ENCODE peak calls at places on chromosomes 4 and X, in nine cellular contexts. One of them, this sample, is unnamed.

GRCh38 chr4:84481879-84482245 is 17.2 kb downstream of the NKX6-1 start:
- DNase-seq in spleen: no peak
- DNase-seq in prostate gland: no peak
- DNase-seq in HepG2: no peak
- DNase-seq in HCT116: no peak
- DNase-seq in H1: peak
- DNase-seq in sigmoid colon: no peak
- DNase-seq in breast epithelium: no peak
- DNase-seq in stomach: no peak
- DNase-seq in this sample: no peak

GRCh38 chrX:69506617-69507499 is 2.7 kb downstream of the NALF2 start:
- DNase-seq in spleen: no peak
- DNase-seq in prostate gland: no peak
- DNase-seq in HepG2: no peak
- DNase-seq in HCT116: no peak
- DNase-seq in H1: no peak
- DNase-seq in sigmoid colon: no peak
- DNase-seq in breast epithelium: no peak
- DNase-seq in stomach: no peak
- DNase-seq in this sample: no peak

GRCh38 chrX:110448459-110448858 is 89.8 kb downstream of the RTL9 start:
- DNase-seq in spleen: no peak
- DNase-seq in prostate gland: no peak
- DNase-seq in HepG2: no peak
- DNase-seq in HCT116: no peak
- DNase-seq in H1: no peak
- DNase-seq in sigmoid colon: no peak
- DNase-seq in breast epithelium: no peak
- DNase-seq in stomach: no peak
- DNase-seq in this sample: no peak

GRCh38 chr4:1192493-1193205 is 20.3 kb upstream of the SPON2 start:
- DNase-seq in spleen: peak
- DNase-seq in prostate gland: peak
- DNase-seq in HepG2: no peak
- DNase-seq in HCT116: no peak
- DNase-seq in H1: no peak
- DNase-seq in sigmoid colon: peak
- DNase-seq in breast epithelium: peak
- DNase-seq in stomach: peak
- DNase-seq in this sample: peak

GRCh38 chr4:177079327-177079726 is 230.3 kb upstream of the NEIL3 start:
- DNase-seq in spleen: no peak
- DNase-seq in prostate gland: no peak
- DNase-seq in HepG2: no peak
- DNase-seq in HCT116: no peak
- DNase-seq in H1: no peak
- DNase-seq in sigmoid colon: no peak
- DNase-seq in breast epithelium: no peak
- DNase-seq in stomach: no peak
- DNase-seq in this sample: no peak

GRCh38 chrX:115679460-115679859 is 118.5 kb downstream of the PLS3 start:
- DNase-seq in spleen: no peak
- DNase-seq in prostate gland: no peak
- DNase-seq in HepG2: peak
- DNase-seq in HCT116: peak
- DNase-seq in H1: no peak
- DNase-seq in sigmoid colon: no peak
- DNase-seq in breast epithelium: no peak
- DNase-seq in stomach: no peak
- DNase-seq in this sample: no peak

GRCh38 chr4:99648321-99648720 is 9.3 kb downstream of the C4orf54 start:
- DNase-seq in spleen: no peak
- DNase-seq in prostate gland: no peak
- DNase-seq in HepG2: no peak
- DNase-seq in HCT116: no peak
- DNase-seq in H1: no peak
- DNase-seq in sigmoid colon: no peak
- DNase-seq in breast epithelium: no peak
- DNase-seq in stomach: no peak
- DNase-seq in this sample: no peak

GRCh38 chrX:140141444-140142029 is 176.2 kb upstream of the CXorf66 start:
- DNase-seq in spleen: no peak
- DNase-seq in prostate gland: peak
- DNase-seq in HepG2: peak
- DNase-seq in HCT116: peak
- DNase-seq in H1: peak
- DNase-seq in sigmoid colon: no peak
- DNase-seq in breast epithelium: no peak
- DNase-seq in stomach: peak
- DNase-seq in this sample: no peak

GRCh38 chrX:53280703-53281320 is 572 bp downstream of the IQSEC2 start:
- DNase-seq in spleen: no peak
- DNase-seq in prostate gland: no peak
- DNase-seq in HepG2: no peak
- DNase-seq in HCT116: no peak
- DNase-seq in H1: no peak
- DNase-seq in sigmoid colon: peak
- DNase-seq in breast epithelium: no peak
- DNase-seq in stomach: no peak
- DNase-seq in this sample: no peak

GRCh38 chr4:74376888-74377483 is 12.0 kb downstream of the EREG start:
- DNase-seq in spleen: no peak
- DNase-seq in prostate gland: no peak
- DNase-seq in HepG2: peak
- DNase-seq in HCT116: no peak
- DNase-seq in H1: no peak
- DNase-seq in sigmoid colon: no peak
- DNase-seq in breast epithelium: no peak
- DNase-seq in stomach: no peak
- DNase-seq in this sample: no peak

GRCh38 chrX:24487576-24487975 is 22.5 kb downstream of the PDK3 start:
- DNase-seq in spleen: no peak
- DNase-seq in prostate gland: no peak
- DNase-seq in HepG2: no peak
- DNase-seq in HCT116: no peak
- DNase-seq in H1: no peak
- DNase-seq in sigmoid colon: no peak
- DNase-seq in breast epithelium: no peak
- DNase-seq in stomach: no peak
- DNase-seq in this sample: no peak

GRCh38 chr4:1969928-1970723 is 38.6 kb downstream of the NELFA start:
- DNase-seq in spleen: peak
- DNase-seq in prostate gland: no peak
- DNase-seq in HepG2: no peak
- DNase-seq in HCT116: no peak
- DNase-seq in H1: no peak
- DNase-seq in sigmoid colon: peak
- DNase-seq in breast epithelium: no peak
- DNase-seq in stomach: no peak
- DNase-seq in this sample: no peak

GRCh38 chr4:164948943-164949342 is 28.5 kb downstream of the TRIM61 start:
- DNase-seq in spleen: no peak
- DNase-seq in prostate gland: no peak
- DNase-seq in HepG2: no peak
- DNase-seq in HCT116: no peak
- DNase-seq in H1: no peak
- DNase-seq in sigmoid colon: no peak
- DNase-seq in breast epithelium: no peak
- DNase-seq in stomach: no peak
- DNase-seq in this sample: no peak

GRCh38 chrX:153993978-153994377 is 21.4 kb downstream of the TMEM187 start:
- DNase-seq in spleen: no peak
- DNase-seq in prostate gland: no peak
- DNase-seq in HepG2: no peak
- DNase-seq in HCT116: no peak
- DNase-seq in H1: no peak
- DNase-seq in sigmoid colon: no peak
- DNase-seq in breast epithelium: no peak
- DNase-seq in stomach: no peak
- DNase-seq in this sample: no peak

GRCh38 chrX:44152867-44153266 is 179.7 kb upstream of the NDP start:
- DNase-seq in spleen: no peak
- DNase-seq in prostate gland: no peak
- DNase-seq in HepG2: no peak
- DNase-seq in HCT116: no peak
- DNase-seq in H1: no peak
- DNase-seq in sigmoid colon: no peak
- DNase-seq in breast epithelium: no peak
- DNase-seq in stomach: no peak
- DNase-seq in this sample: no peak

GRCh38 chrX:78199851-78200250 is 60.4 kb upstream of the TAF9B start:
- DNase-seq in spleen: no peak
- DNase-seq in prostate gland: no peak
- DNase-seq in HepG2: peak
- DNase-seq in HCT116: peak
- DNase-seq in H1: no peak
- DNase-seq in sigmoid colon: no peak
- DNase-seq in breast epithelium: no peak
- DNase-seq in stomach: no peak
- DNase-seq in this sample: no peak

GRCh38 chrX:119758682-119759332 is 419 bp downstream of the SOWAHD start:
- DNase-seq in spleen: peak
- DNase-seq in prostate gland: no peak
- DNase-seq in HepG2: no peak
- DNase-seq in HCT116: no peak
- DNase-seq in H1: peak
- DNase-seq in sigmoid colon: no peak
- DNase-seq in breast epithelium: no peak
- DNase-seq in stomach: peak
- DNase-seq in this sample: no peak

GRCh38 chrX:45710081-45710801 is 509.6 kb upstream of the DIPK2B start:
- DNase-seq in spleen: no peak
- DNase-seq in prostate gland: no peak
- DNase-seq in HepG2: no peak
- DNase-seq in HCT116: peak
- DNase-seq in H1: no peak
- DNase-seq in sigmoid colon: no peak
- DNase-seq in breast epithelium: no peak
- DNase-seq in stomach: no peak
- DNase-seq in this sample: no peak

GRCh38 chrX:112147206-112147605 is 64.6 kb upstream of the TRPC5 start:
- DNase-seq in spleen: no peak
- DNase-seq in prostate gland: no peak
- DNase-seq in HepG2: no peak
- DNase-seq in HCT116: no peak
- DNase-seq in H1: peak
- DNase-seq in sigmoid colon: no peak
- DNase-seq in breast epithelium: no peak
- DNase-seq in stomach: no peak
- DNase-seq in this sample: no peak

GRCh38 chr4:115028682-115029385 is 84.6 kb downstream of the NDST4 start:
- DNase-seq in spleen: no peak
- DNase-seq in prostate gland: no peak
- DNase-seq in HepG2: no peak
- DNase-seq in HCT116: no peak
- DNase-seq in H1: no peak
- DNase-seq in sigmoid colon: no peak
- DNase-seq in breast epithelium: no peak
- DNase-seq in stomach: no peak
- DNase-seq in this sample: no peak
- TF ChIP-seq POLR2A in spleen: no peak
- TF ChIP-seq POLR2A in prostate gland: no peak
- TF ChIP-seq POLR2A in HepG2: no peak
- TF ChIP-seq POLR2A in HCT116: no peak
- TF ChIP-seq POLR2A in H1: no peak
- TF ChIP-seq POLR2A in sigmoid colon: no peak
- TF ChIP-seq POLR2A in breast epithelium: no peak
- TF ChIP-seq POLR2A in stomach: no peak
- TF ChIP-seq POLR2A in this sample: no peak

GRCh38 chr4:97507587-97508245 is 635.6 kb downstream of the STPG2 start:
- DNase-seq in spleen: no peak
- DNase-seq in prostate gland: no peak
- DNase-seq in HepG2: no peak
- DNase-seq in HCT116: no peak
- DNase-seq in H1: no peak
- DNase-seq in sigmoid colon: no peak
- DNase-seq in breast epithelium: no peak
- DNase-seq in stomach: no peak
- DNase-seq in this sample: no peak
- TF ChIP-seq POLR2AphosphoS5 in spleen: no peak
- TF ChIP-seq POLR2AphosphoS5 in prostate gland: no peak
- TF ChIP-seq POLR2AphosphoS5 in HepG2: no peak
- TF ChIP-seq POLR2AphosphoS5 in HCT116: no peak
- TF ChIP-seq POLR2AphosphoS5 in H1: no peak
- TF ChIP-seq POLR2AphosphoS5 in sigmoid colon: no peak
- TF ChIP-seq POLR2AphosphoS5 in breast epithelium: no peak
- TF ChIP-seq POLR2AphosphoS5 in stomach: no peak
- TF ChIP-seq POLR2AphosphoS5 in this sample: no peak

GRCh38 chr4:105473340-105474109 is at the start of gene PPA2:
- DNase-seq in spleen: peak
- DNase-seq in prostate gland: peak
- DNase-seq in HepG2: peak
- DNase-seq in HCT116: peak
- DNase-seq in H1: peak
- DNase-seq in sigmoid colon: peak
- DNase-seq in breast epithelium: peak
- DNase-seq in stomach: peak
- DNase-seq in this sample: peak
- TF ChIP-seq POLR2A in spleen: peak
- TF ChIP-seq POLR2A in prostate gland: peak
- TF ChIP-seq POLR2A in HepG2: peak
- TF ChIP-seq POLR2A in HCT116: peak
- TF ChIP-seq POLR2A in H1: peak
- TF ChIP-seq POLR2A in sigmoid colon: peak
- TF ChIP-seq POLR2A in breast epithelium: peak
- TF ChIP-seq POLR2A in stomach: no peak
- TF ChIP-seq POLR2A in this sample: peak

GRCh38 chrX:106802063-106802387 is 448 bp upstream of the TBC1D8B start:
- DNase-seq in spleen: no peak
- DNase-seq in prostate gland: no peak
- DNase-seq in HepG2: peak
- DNase-seq in HCT116: no peak
- DNase-seq in H1: no peak
- DNase-seq in sigmoid colon: no peak
- DNase-seq in breast epithelium: no peak
- DNase-seq in stomach: no peak
- DNase-seq in this sample: no peak

GRCh38 chrX:106802388-106803275 is at the start of gene TBC1D8B:
- DNase-seq in spleen: peak
- DNase-seq in prostate gland: peak
- DNase-seq in HepG2: peak
- DNase-seq in HCT116: peak
- DNase-seq in H1: peak
- DNase-seq in sigmoid colon: peak
- DNase-seq in breast epithelium: peak
- DNase-seq in stomach: peak
- DNase-seq in this sample: peak
- TF ChIP-seq POLR2AphosphoS5 in spleen: peak
- TF ChIP-seq POLR2AphosphoS5 in prostate gland: peak
- TF ChIP-seq POLR2AphosphoS5 in HepG2: peak
- TF ChIP-seq POLR2AphosphoS5 in HCT116: peak
- TF ChIP-seq POLR2AphosphoS5 in H1: no peak
- TF ChIP-seq POLR2AphosphoS5 in sigmoid colon: peak
- TF ChIP-seq POLR2AphosphoS5 in breast epithelium: peak
- TF ChIP-seq POLR2AphosphoS5 in stomach: peak
- TF ChIP-seq POLR2AphosphoS5 in this sample: no peak

GRCh38 chrX:46758956-46759644 is at the start of gene SLC9A7:
- DNase-seq in spleen: peak
- DNase-seq in prostate gland: peak
- DNase-seq in HepG2: peak
- DNase-seq in HCT116: peak
- DNase-seq in H1: peak
- DNase-seq in sigmoid colon: peak
- DNase-seq in breast epithelium: peak
- DNase-seq in stomach: peak
- DNase-seq in this sample: peak
- TF ChIP-seq POLR2A in spleen: no peak
- TF ChIP-seq POLR2A in prostate gland: peak
- TF ChIP-seq POLR2A in HepG2: no peak
- TF ChIP-seq POLR2A in HCT116: peak
- TF ChIP-seq POLR2A in H1: no peak
- TF ChIP-seq POLR2A in sigmoid colon: no peak
- TF ChIP-seq POLR2A in breast epithelium: no peak
- TF ChIP-seq POLR2A in stomach: no peak
- TF ChIP-seq POLR2A in this sample: no peak

GRCh38 chr4:94739741-94740140 is 18.0 kb upstream of the BMPR1B start:
- DNase-seq in spleen: no peak
- DNase-seq in prostate gland: no peak
- DNase-seq in HepG2: no peak
- DNase-seq in HCT116: no peak
- DNase-seq in H1: no peak
- DNase-seq in sigmoid colon: no peak
- DNase-seq in breast epithelium: no peak
- DNase-seq in stomach: no peak
- DNase-seq in this sample: no peak
- TF ChIP-seq POLR2AphosphoS5 in spleen: no peak
- TF ChIP-seq POLR2AphosphoS5 in prostate gland: no peak
- TF ChIP-seq POLR2AphosphoS5 in HepG2: no peak
- TF ChIP-seq POLR2AphosphoS5 in HCT116: no peak
- TF ChIP-seq POLR2AphosphoS5 in H1: no peak
- TF ChIP-seq POLR2AphosphoS5 in sigmoid colon: no peak
- TF ChIP-seq POLR2AphosphoS5 in breast epithelium: no peak
- TF ChIP-seq POLR2AphosphoS5 in stomach: no peak
- TF ChIP-seq POLR2AphosphoS5 in this sample: no peak

This sample was measured in GM12892.